ENCODE peak calls at places on chromosomes 5 and 9, in nine cellular contexts. O, Y, W, S, B, M, L, G and F are unnamed samples.

GRCh38 chr9:132789706-132790105 is 88.4 kb downstream of the AK8 start:
- DNase-seq in G (no peak), W (no peak), B (no peak), O (no peak), L (no peak), Y (no peak), M (no peak), S (no peak), F (no peak)

GRCh38 chr5:64790210-64790609 is 21.5 kb downstream of the CWC27 start:
- DNase-seq in O (no peak), W (no peak), M (no peak), G (no peak), Y (no peak), S (no peak), B (no peak), L (no peak), F (no peak)

GRCh38 chr9:36532353-36532752 is 40.3 kb upstream of the MELK start:
- DNase-seq in Y (no peak), O (no peak), S (no peak), W (no peak), G (no peak), M (no peak), L (no peak), B (no peak), F (no peak)

GRCh38 chr5:142543951-142544753 is 141.7 kb downstream of the FGF1 start:
- DNase-seq in S (no peak), O (no peak), B (no peak), M (no peak), Y (no peak), L (no peak), W (no peak), G (no peak), F (no peak)

GRCh38 chr5:60092671-60093422 is 199.3 kb upstream of the PDE4D start:
- DNase-seq in S (no peak), L (peak; percentile 1), Y (no peak), G (peak; percentile 28), M (no peak), O (no peak), B (no peak), W (peak; percentile 7), F (no peak)

GRCh38 chr5:15524712-15525111 is 24.7 kb downstream of the FBXL7 start:
- DNase-seq in S (no peak), G (no peak), Y (no peak), L (no peak), O (no peak), B (no peak), W (no peak), M (no peak), F (no peak)

GRCh38 chr5:15105799-15106393 is 234.3 kb upstream of the ANKH start:
- DNase-seq in Y (peak; percentile 62), S (no peak), O (peak; percentile 4), B (no peak), W (peak; percentile 50), M (peak; percentile 49), L (peak; percentile 21), G (no peak), F (no peak)

GRCh38 chr9:131116281-131117101 is 8.9 kb upstream of the NUP214 start:
- DNase-seq in W (no peak), S (no peak), L (no peak), Y (no peak), M (no peak), O (no peak), B (no peak), G (no peak), F (no peak)

GRCh38 chr5:98433673-98434072 is 339.8 kb upstream of the RGMB start:
- DNase-seq in L (no peak), G (no peak), W (no peak), B (no peak), O (no peak), S (no peak), Y (no peak), M (no peak), F (no peak)

GRCh38 chr5:43281840-43282658 is 31.2 kb downstream of the HMGCS1 start:
- DNase-seq in M (no peak), L (no peak), Y (no peak), B (no peak), O (no peak), S (no peak), W (no peak), G (no peak), F (no peak)

GRCh38 chr5:134436523-134437339 is 25.1 kb upstream of the CDKN2AIPNL start:
- DNase-seq in B (peak; percentile 78), M (peak; percentile 70), W (peak; percentile 91), G (peak; percentile 12), O (peak; percentile 54), L (peak; percentile 84), S (peak; percentile 25), Y (no peak), F (peak; percentile 11)

GRCh38 chr5:4563400-4563799 is 576.7 kb upstream of the ADAMTS16 start:
- DNase-seq in O (no peak), G (no peak), S (no peak), B (no peak), L (no peak), W (no peak), Y (peak; percentile 66), M (no peak), F (no peak)

GRCh38 chr9:90964101-90965020 is 162.7 kb downstream of the SYK start:
- DNase-seq in S (no peak), W (no peak), O (no peak), B (no peak), G (no peak), L (no peak), Y (peak; percentile 27), M (no peak), F (peak; percentile 92)

GRCh38 chr9:114989600-114990410 is 59.4 kb upstream of the TNFSF8 start:
- DNase-seq in S (no peak), O (peak; percentile 45), W (no peak), M (no peak), B (no peak), Y (no peak), G (no peak), L (no peak), F (peak; percentile 7)